ENCODE peak calls at places on chromosome 11, in nine cellular contexts. A is ovary, X is ELF-1, Q is astrocyte, I is NCI-H82, E is HT-29, V is fibroblast of the aortic adventitia, B is iPS DF 6.9, F is bronchial epithelial cell. N is an unnamed sample.

GRCh38 chr11:72658989-72659640 is 15.1 kb downstream of the PDE2A start:
- DNase-seq in A (no peak), X (no peak), Q (no peak), I (no peak), E (no peak), V (no peak), B (no peak), F (no peak), N (peak)

GRCh38 chr11:33682446-33682845 is 18.2 kb downstream of the C11orf91 start:
- DNase-seq in A (no peak), X (peak), Q (no peak), I (peak), E (peak), V (no peak), B (no peak), F (peak), N (peak)

GRCh38 chr11:84901986-84902385 is 725.2 kb downstream of the DLG2 start:
- DNase-seq in A (no peak), X (no peak), Q (peak), I (no peak), E (no peak), V (peak), B (no peak), F (no peak), N (no peak)

GRCh38 chr11:46288451-46288850 is 11.0 kb downstream of the CREB3L1 start:
- DNase-seq in A (no peak), X (peak), Q (no peak), I (no peak), E (no peak), V (no peak), B (no peak), F (no peak), N (no peak)

GRCh38 chr11:75777461-75778110 is 9.0 kb downstream of the DGAT2 start:
- DNase-seq in A (no peak), X (no peak), Q (no peak), I (no peak), E (no peak), V (no peak), B (no peak), F (peak), N (no peak)

GRCh38 chr11:119584193-119585037 is 144.6 kb downstream of the NECTIN1 start:
- DNase-seq in A (no peak), X (peak), Q (peak), I (peak), E (no peak), V (peak), B (no peak), F (peak), N (peak)

GRCh38 chr11:104728927-104729326 is 169.3 kb downstream of the CASP12 start:
- DNase-seq in A (no peak), X (no peak), Q (no peak), I (peak), E (no peak), V (no peak), B (no peak), F (no peak), N (no peak)

GRCh38 chr11:75159081-75159953 is 8.4 kb downstream of the SLCO2B1 start:
- DNase-seq in A (no peak), X (peak), Q (no peak), I (no peak), E (peak), V (no peak), B (no peak), F (no peak), N (no peak)

GRCh38 chr11:15621565-15621964 is 506.8 kb downstream of the INSC start:
- DNase-seq in A (no peak), X (peak), Q (no peak), I (no peak), E (no peak), V (no peak), B (no peak), F (no peak), N (no peak)

GRCh38 chr11:107017433-107018227 is 646 bp downstream of the GUCY1A2 start:
- DNase-seq in A (peak), X (peak), Q (peak), I (peak), E (no peak), V (no peak), B (no peak), F (no peak), N (peak)

GRCh38 chr11:111603633-111604130 is 1.4 kb downstream of the SIK2 start:
- DNase-seq in A (no peak), X (no peak), Q (no peak), I (no peak), E (no peak), V (peak), B (no peak), F (peak), N (no peak)

GRCh38 chr11:113562981-113563461 is 87.8 kb upstream of the DRD2 start:
- DNase-seq in A (no peak), X (peak), Q (no peak), I (no peak), E (no peak), V (no peak), B (no peak), F (peak), N (no peak)

GRCh38 chr11:115930276-115930675 is 426.1 kb upstream of the CADM1 start:
- DNase-seq in A (no peak), X (no peak), Q (no peak), I (no peak), E (no peak), V (no peak), B (no peak), F (no peak), N (no peak)